ENCODE peak calls at places on chromosomes 5 and 9, in ten cellular contexts. L, O, M, D, X, U, F, G, Y and I are unnamed samples.

GRCh38 chr5:29170609-29171008 is 2022.9 kb upstream of the CDH6 start:
- DNase-seq in U (no peak), D (no peak), G (no peak), L (no peak), O (no peak), Y (no peak), X (no peak), F (no peak), M (no peak), I (no peak)

GRCh38 chr5:20556364-20556763 is 568.4 kb upstream of the CDH18 start:
- DNase-seq in L (no peak), F (no peak), O (no peak), G (no peak), X (no peak), U (peak), D (no peak), M (no peak), Y (no peak), I (no peak)

GRCh38 chr9:127742435-127743088 is 7.5 kb upstream of the TOR2A start:
- DNase-seq in U (peak), Y (peak), L (peak), M (no peak), O (no peak), F (peak), G (no peak), X (peak), D (peak), I (no peak)

GRCh38 chr5:1565737-1566734 is 42.3 kb upstream of the LPCAT1 start:
- DNase-seq in L (no peak), Y (no peak), X (no peak), M (no peak), O (no peak), D (no peak), F (no peak), U (no peak), G (no peak), I (no peak)

GRCh38 chr5:105030153-105030552 is 1467.6 kb upstream of the NUDT12 start:
- DNase-seq in M (no peak), D (no peak), U (no peak), X (no peak), L (no peak), O (no peak), Y (no peak), G (no peak), F (no peak), I (no peak)

GRCh38 chr9:91714020-91714721 is 235.9 kb downstream of the ROR2 start:
- DNase-seq in O (peak), L (no peak), G (peak), F (peak), Y (peak), M (peak), X (no peak), U (peak), D (peak), I (no peak)

GRCh38 chr5:175683231-175683630 is 25.4 kb downstream of the HRH2 start:
- DNase-seq in O (peak), G (no peak), Y (no peak), L (no peak), D (no peak), X (no peak), U (no peak), F (no peak), M (no peak), I (no peak)

GRCh38 chr5:145465487-145466263 is 369.5 kb downstream of the PRELID2 start:
- DNase-seq in U (no peak), Y (no peak), O (no peak), M (no peak), D (no peak), X (no peak), G (no peak), L (no peak), F (no peak), I (no peak)

GRCh38 chr5:179234563-179235135 is 110.6 kb downstream of the ADAMTS2 start:
- DNase-seq in M (no peak), Y (no peak), F (no peak), D (no peak), X (no peak), L (no peak), G (no peak), U (no peak), O (peak), I (no peak)

GRCh38 chr5:112737472-112738179 is at the start of gene APC:
- DNase-seq in L (peak), O (peak), Y (peak), D (peak), G (peak), U (peak), F (peak), M (peak), X (peak), I (peak)

GRCh38 chr9:101172671-101173070 is 144.1 kb downstream of the PLPPR1 start:
- DNase-seq in X (no peak), O (no peak), G (no peak), L (no peak), F (no peak), Y (no peak), U (no peak), D (no peak), M (no peak), I (no peak)

GRCh38 chr9:128943832-128944620 is 3.4 kb downstream of the DOLK start:
- DNase-seq in F (no peak), O (peak), Y (no peak), G (no peak), D (no peak), L (no peak), M (no peak), U (no peak), X (no peak), I (no peak)

GRCh38 chr5:15601274-15601673 is 101.3 kb downstream of the FBXL7 start:
- DNase-seq in F (no peak), U (no peak), X (no peak), M (no peak), O (no peak), L (no peak), D (no peak), Y (no peak), G (no peak), I (no peak)

GRCh38 chr5:38715671-38716070 is 130.1 kb upstream of the OSMR start:
- DNase-seq in L (no peak), M (peak), U (no peak), X (peak), O (no peak), G (peak), D (no peak), F (peak), Y (no peak), I (no peak)

GRCh38 chr9:129225815-129226214 is 47.8 kb upstream of the IER5L start:
- DNase-seq in L (peak), Y (peak), U (peak), F (no peak), X (peak), M (no peak), D (no peak), G (peak), O (peak), I (peak)

GRCh38 chr9:130172858-130173461 is 756 bp downstream of the NCS1 start:
- DNase-seq in D (no peak), M (no peak), X (peak), G (peak), O (peak), Y (peak), U (peak), F (no peak), L (peak), I (no peak)

GRCh38 chr5:122704247-122705036 is 70.4 kb upstream of the SNX2 start:
- DNase-seq in X (peak), M (peak), F (no peak), U (peak), D (peak), L (peak), G (no peak), Y (no peak), O (no peak), I (no peak)

GRCh38 chr9:91192379-91192775 is 169.3 kb downstream of the AUH start:
- DNase-seq in X (peak), O (peak), D (no peak), M (no peak), L (no peak), F (no peak), G (no peak), U (peak), Y (no peak), I (no peak)

GRCh38 chr5:4868140-4868735 is 271.9 kb upstream of the ADAMTS16 start:
- DNase-seq in U (peak), F (peak), L (peak), G (peak), O (no peak), X (peak), Y (peak), M (peak), D (no peak), I (no peak)

GRCh38 chr9:130451509-130452388 is 7.0 kb downstream of the ASS1 start:
- DNase-seq in Y (peak), F (no peak), G (peak), U (peak), L (peak), X (peak), O (peak), M (no peak), D (peak), I (peak)

GRCh38 chr9:121133104-121133816 is 58.5 kb downstream of the CNTRL start:
- DNase-seq in M (no peak), X (no peak), L (no peak), O (peak), F (no peak), G (no peak), D (no peak), Y (peak), U (no peak), I (no peak)

GRCh38 chr9:20659474-20659962 is 24.5 kb upstream of the FOCAD start:
- DNase-seq in Y (no peak), M (no peak), U (no peak), F (no peak), O (no peak), G (no peak), L (no peak), D (no peak), X (no peak), I (no peak)

GRCh38 chr5:141040093-141040762 is 10.9 kb upstream of the PCDHB1 start:
- DNase-seq in U (peak), X (no peak), O (peak), F (peak), G (peak), Y (peak), D (no peak), L (peak), M (peak), I (no peak)
- TF ChIP-seq CTCF in U (peak), X (peak), O (peak), F (peak), G (peak), Y (peak), D (no peak), L (peak), M (peak), I (no peak)

GRCh38 chr5:66498791-66499207 is 97.4 kb upstream of the MAST4 start:
- DNase-seq in X (no peak), U (peak), M (no peak), Y (no peak), D (no peak), G (no peak), O (no peak), F (no peak), L (no peak), I (no peak)
- TF ChIP-seq CTCF in X (peak), U (peak), M (peak), Y (no peak), D (no peak), G (no peak), O (no peak), F (no peak), L (no peak), I (no peak)

GRCh38 chr5:127596501-127596900 is 52.4 kb upstream of the CTXN3 start:
- DNase-seq in O (no peak), Y (no peak), G (no peak), D (no peak), U (no peak), X (no peak), F (no peak), L (no peak), M (no peak), I (no peak)
- TF ChIP-seq CTCF in O (no peak), Y (no peak), G (no peak), D (no peak), U (no peak), X (no peak), F (no peak), L (no peak), M (no peak), I (no peak)

GRCh38 chr5:17243287-17244063 is 26.0 kb downstream of the BASP1 start:
- DNase-seq in U (no peak), O (no peak), D (no peak), X (no peak), F (no peak), G (no peak), L (no peak), M (no peak), Y (no peak), I (no peak)

GRCh38 chr5:17252543-17252942 is 35.1 kb downstream of the BASP1 start:
- DNase-seq in U (no peak), X (no peak), O (no peak), M (no peak), Y (no peak), L (no peak), G (no peak), D (no peak), F (no peak), I (no peak)

DNA sequence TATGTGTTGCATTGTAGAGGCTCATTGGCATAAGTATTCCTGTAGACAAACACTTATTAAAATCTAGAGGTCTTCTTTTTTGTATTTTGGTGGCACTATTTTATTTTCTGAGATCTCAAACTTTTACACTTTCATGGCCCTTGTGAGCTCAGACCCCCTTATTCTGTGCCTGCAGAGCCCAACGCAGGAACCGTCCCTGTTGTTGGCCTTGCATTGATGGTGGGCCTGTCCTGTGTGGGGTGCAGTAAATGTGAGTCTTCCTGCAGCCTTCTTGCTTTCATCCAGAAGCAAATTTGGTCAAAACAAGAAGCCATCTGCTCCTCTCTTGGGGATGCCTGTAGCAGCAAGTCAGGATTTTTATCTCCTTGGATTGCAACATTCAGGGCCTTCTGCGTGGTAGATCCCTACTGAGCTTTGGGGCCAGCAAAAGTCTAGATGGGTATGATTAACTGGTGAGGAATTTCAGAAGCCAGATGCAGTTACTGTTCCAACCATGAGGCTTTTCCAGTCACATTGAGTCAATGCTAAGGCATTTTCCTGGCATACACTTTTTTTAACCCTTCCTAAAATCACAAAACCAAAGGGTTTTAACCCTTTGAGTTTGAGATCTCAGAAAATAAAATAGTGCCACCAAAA is 31.7 kb downstream of the BASP1 start:
- DNase-seq in D (peak), M (no peak), G (no peak), X (peak), O (no peak), U (peak), Y (no peak), F (no peak), L (peak), I (peak)
- TF ChIP-seq CTCF in D (no peak), M (no peak), G (no peak), X (peak), O (no peak), U (no peak), Y (no peak), F (no peak), L (no peak), I (no peak)

DNA sequence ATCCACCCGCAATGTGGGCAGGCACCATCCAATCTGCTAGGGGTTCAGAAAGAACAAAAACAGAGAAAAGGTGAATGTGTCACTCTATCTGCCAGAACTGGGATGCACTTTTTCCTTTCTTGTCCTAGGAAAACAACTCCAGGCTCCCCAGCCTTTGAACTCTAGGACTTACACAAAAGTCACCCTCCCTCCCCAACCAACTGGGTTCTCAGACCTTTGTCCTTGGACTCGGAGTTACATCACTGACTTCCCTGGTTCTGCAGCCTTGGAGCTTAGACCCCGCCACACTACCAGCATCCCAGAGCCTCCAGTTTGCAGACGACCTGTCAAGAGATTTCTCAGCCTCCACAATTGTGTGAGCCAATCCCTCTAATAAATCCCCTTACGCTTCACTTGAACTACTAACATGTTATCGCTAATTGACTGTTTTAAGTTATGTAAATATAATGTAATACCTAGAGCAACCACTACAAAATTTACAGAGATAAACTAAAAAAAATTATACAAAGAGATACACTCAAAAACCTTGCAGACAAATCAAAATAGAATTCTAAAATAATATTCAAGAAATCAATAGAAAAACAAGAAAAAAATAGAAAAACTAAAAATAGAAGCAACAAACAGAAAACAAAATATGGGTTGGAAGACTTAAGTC is 5.3 kb upstream of the UBLCP1 start:
- DNase-seq in D (no peak), Y (no peak), L (no peak), M (no peak), G (no peak), F (no peak), O (no peak), U (no peak), X (no peak), I (no peak)
- TF ChIP-seq CTCF in D (no peak), Y (no peak), L (no peak), M (no peak), G (no peak), F (peak), O (no peak), U (no peak), X (peak), I (no peak)

GRCh38 chr9:16133556-16134227 is 580.8 kb downstream of the CCDC171 start:
- DNase-seq in L (peak), U (peak), O (peak), F (peak), D (no peak), X (peak), M (peak), G (no peak), Y (peak), I (no peak)

GRCh38 chr9:16134351-16134750 is 581.5 kb downstream of the CCDC171 start:
- DNase-seq in F (no peak), G (no peak), O (no peak), L (no peak), X (no peak), D (no peak), U (no peak), Y (no peak), M (no peak), I (no peak)

GRCh38 chr9:16132513-16132912 is 579.7 kb downstream of the CCDC171 start:
- DNase-seq in L (no peak), U (peak), O (no peak), M (no peak), F (no peak), D (no peak), Y (no peak), G (no peak), X (no peak), I (no peak)

GRCh38 chr9:16133032-16133431 is 580.2 kb downstream of the CCDC171 start:
- DNase-seq in O (no peak), X (no peak), U (no peak), G (no peak), F (no peak), Y (no peak), D (no peak), M (no peak), L (no peak), I (no peak)

DNA sequence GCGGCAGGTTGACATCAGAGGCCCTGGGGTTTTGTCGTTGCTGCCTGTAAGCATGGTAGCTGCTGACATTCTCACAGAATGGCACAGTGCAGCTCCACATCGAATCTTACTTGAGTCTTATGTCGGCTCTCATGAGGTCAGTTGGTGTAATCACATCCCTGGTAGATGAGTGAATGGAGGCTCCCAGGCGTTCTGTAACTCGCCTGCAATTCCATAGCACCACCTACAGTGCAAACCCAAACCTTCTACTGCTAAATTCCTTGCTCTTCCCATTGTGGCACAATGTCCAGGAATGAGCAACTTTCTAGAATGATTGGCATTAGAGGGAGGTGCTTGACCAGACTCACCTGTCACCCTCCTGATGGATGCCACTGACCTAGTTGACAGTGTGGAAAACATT is 578.4 kb downstream of the CCDC171 start:
- DNase-seq in Y (no peak), M (no peak), O (no peak), X (peak), L (no peak), G (no peak), F (no peak), D (no peak), U (peak), I (no peak)
- TF ChIP-seq CTCF in Y (no peak), M (peak), O (peak), X (peak), L (no peak), G (no peak), F (no peak), D (peak), U (peak), I (peak)